ENCODE peak calls at places on chromosomes 6 and 20, in ten cellular contexts. One of them, this sample, is unnamed.

GRCh38 chr20:2626853-2627541 is 25.4 kb upstream of the NOP56 start:
- DNase-seq in gastrocnemius medialis: no peak
- DNase-seq in activated naive CD4-positive, alpha-beta T cell: no peak
- DNase-seq in activated naive CD8-positive, alpha-beta T cell treated with anti-CD3 and anti-CD28 coated beads, Interleukin-2, amount 50 U/mL, for 24 hours: no peak
- DNase-seq in KG1: no peak
- DNase-seq in germinal center: no peak
- DNase-seq in NCI-H1930: no peak
- DNase-seq in bronchial epithelial cell: peak
- DNase-seq in activated CD8-positive, alpha-beta memory T cell treated with anti-CD3 and anti-CD28 coated beads for 48 hours: no peak
- DNase-seq in brain microvascular endothelial cell: peak
- DNase-seq in this sample: peak

GRCh38 chr6:113122060-113122459 is 735.1 kb upstream of the MARCKS start:
- DNase-seq in activated naive CD8-positive, alpha-beta T cell treated with anti-CD3 and anti-CD28 coated beads, Interleukin-2, amount 50 U/mL, for 24 hours: no peak
- DNase-seq in brain microvascular endothelial cell: peak
- DNase-seq in bronchial epithelial cell: peak
- DNase-seq in activated naive CD4-positive, alpha-beta T cell: no peak
- DNase-seq in gastrocnemius medialis: no peak
- DNase-seq in NCI-H1930: no peak
- DNase-seq in germinal center: no peak
- DNase-seq in activated CD8-positive, alpha-beta memory T cell treated with anti-CD3 and anti-CD28 coated beads for 48 hours: no peak
- DNase-seq in KG1: no peak
- DNase-seq in this sample: peak

GRCh38 chr6:115618311-115618710 is 442.4 kb downstream of the FRK start:
- DNase-seq in activated CD8-positive, alpha-beta memory T cell treated with anti-CD3 and anti-CD28 coated beads for 48 hours: no peak
- DNase-seq in bronchial epithelial cell: no peak
- DNase-seq in gastrocnemius medialis: no peak
- DNase-seq in germinal center: no peak
- DNase-seq in activated naive CD8-positive, alpha-beta T cell treated with anti-CD3 and anti-CD28 coated beads, Interleukin-2, amount 50 U/mL, for 24 hours: no peak
- DNase-seq in NCI-H1930: no peak
- DNase-seq in KG1: no peak
- DNase-seq in activated naive CD4-positive, alpha-beta T cell: no peak
- DNase-seq in brain microvascular endothelial cell: no peak
- DNase-seq in this sample: peak

GRCh38 chr20:58017237-58017969 is 211.1 kb downstream of the ANKRD60 start:
- DNase-seq in bronchial epithelial cell: peak
- DNase-seq in NCI-H1930: no peak
- DNase-seq in brain microvascular endothelial cell: peak
- DNase-seq in gastrocnemius medialis: no peak
- DNase-seq in activated naive CD8-positive, alpha-beta T cell treated with anti-CD3 and anti-CD28 coated beads, Interleukin-2, amount 50 U/mL, for 24 hours: no peak
- DNase-seq in activated CD8-positive, alpha-beta memory T cell treated with anti-CD3 and anti-CD28 coated beads for 48 hours: no peak
- DNase-seq in activated naive CD4-positive, alpha-beta T cell: no peak
- DNase-seq in KG1: no peak
- DNase-seq in germinal center: no peak
- DNase-seq in this sample: no peak

GRCh38 chr6:95690328-95690727 is 113.0 kb downstream of the MANEA start:
- DNase-seq in bronchial epithelial cell: no peak
- DNase-seq in brain microvascular endothelial cell: no peak
- DNase-seq in activated naive CD8-positive, alpha-beta T cell treated with anti-CD3 and anti-CD28 coated beads, Interleukin-2, amount 50 U/mL, for 24 hours: no peak
- DNase-seq in KG1: no peak
- DNase-seq in NCI-H1930: no peak
- DNase-seq in activated CD8-positive, alpha-beta memory T cell treated with anti-CD3 and anti-CD28 coated beads for 48 hours: no peak
- DNase-seq in activated naive CD4-positive, alpha-beta T cell: no peak
- DNase-seq in gastrocnemius medialis: no peak
- DNase-seq in germinal center: no peak
- DNase-seq in this sample: no peak

GRCh38 chr6:10412948-10413849 is 1.7 kb downstream of the TFAP2A start:
- DNase-seq in KG1: no peak
- DNase-seq in bronchial epithelial cell: peak
- DNase-seq in germinal center: no peak
- DNase-seq in NCI-H1930: no peak
- DNase-seq in brain microvascular endothelial cell: no peak
- DNase-seq in activated CD8-positive, alpha-beta memory T cell treated with anti-CD3 and anti-CD28 coated beads for 48 hours: no peak
- DNase-seq in activated naive CD4-positive, alpha-beta T cell: no peak
- DNase-seq in activated naive CD8-positive, alpha-beta T cell treated with anti-CD3 and anti-CD28 coated beads, Interleukin-2, amount 50 U/mL, for 24 hours: no peak
- DNase-seq in gastrocnemius medialis: no peak
- DNase-seq in this sample: no peak

GRCh38 chr6:89952696-89953095 is 58.4 kb downstream of the GJA10 start:
- DNase-seq in activated CD8-positive, alpha-beta memory T cell treated with anti-CD3 and anti-CD28 coated beads for 48 hours: no peak
- DNase-seq in germinal center: no peak
- DNase-seq in activated naive CD4-positive, alpha-beta T cell: no peak
- DNase-seq in gastrocnemius medialis: no peak
- DNase-seq in NCI-H1930: no peak
- DNase-seq in bronchial epithelial cell: peak
- DNase-seq in KG1: peak
- DNase-seq in activated naive CD8-positive, alpha-beta T cell treated with anti-CD3 and anti-CD28 coated beads, Interleukin-2, amount 50 U/mL, for 24 hours: peak
- DNase-seq in brain microvascular endothelial cell: peak
- DNase-seq in this sample: peak

GRCh38 chr6:133380047-133380446 is 138.9 kb downstream of the EYA4 start:
- DNase-seq in activated naive CD8-positive, alpha-beta T cell treated with anti-CD3 and anti-CD28 coated beads, Interleukin-2, amount 50 U/mL, for 24 hours: no peak
- DNase-seq in activated CD8-positive, alpha-beta memory T cell treated with anti-CD3 and anti-CD28 coated beads for 48 hours: no peak
- DNase-seq in activated naive CD4-positive, alpha-beta T cell: no peak
- DNase-seq in gastrocnemius medialis: no peak
- DNase-seq in brain microvascular endothelial cell: no peak
- DNase-seq in NCI-H1930: no peak
- DNase-seq in bronchial epithelial cell: no peak
- DNase-seq in KG1: no peak
- DNase-seq in germinal center: no peak
- DNase-seq in this sample: no peak

GRCh38 chr6:155765275-155766194 is 309.9 kb upstream of the NOX3 start:
- DNase-seq in activated naive CD8-positive, alpha-beta T cell treated with anti-CD3 and anti-CD28 coated beads, Interleukin-2, amount 50 U/mL, for 24 hours: no peak
- DNase-seq in brain microvascular endothelial cell: peak
- DNase-seq in activated naive CD4-positive, alpha-beta T cell: no peak
- DNase-seq in activated CD8-positive, alpha-beta memory T cell treated with anti-CD3 and anti-CD28 coated beads for 48 hours: no peak
- DNase-seq in bronchial epithelial cell: peak
- DNase-seq in gastrocnemius medialis: no peak
- DNase-seq in germinal center: no peak
- DNase-seq in NCI-H1930: no peak
- DNase-seq in KG1: no peak
- DNase-seq in this sample: peak

GRCh38 chr20:37379967-37380828 is 34.3 kb downstream of the SRC start:
- DNase-seq in NCI-H1930: no peak
- DNase-seq in brain microvascular endothelial cell: no peak
- DNase-seq in KG1: no peak
- DNase-seq in gastrocnemius medialis: no peak
- DNase-seq in activated CD8-positive, alpha-beta memory T cell treated with anti-CD3 and anti-CD28 coated beads for 48 hours: no peak
- DNase-seq in activated naive CD8-positive, alpha-beta T cell treated with anti-CD3 and anti-CD28 coated beads, Interleukin-2, amount 50 U/mL, for 24 hours: no peak
- DNase-seq in germinal center: no peak
- DNase-seq in activated naive CD4-positive, alpha-beta T cell: no peak
- DNase-seq in bronchial epithelial cell: peak
- DNase-seq in this sample: no peak

GRCh38 chr20:42093542-42094440 is 475.6 kb upstream of the CHD6 start:
- DNase-seq in gastrocnemius medialis: no peak
- DNase-seq in activated naive CD8-positive, alpha-beta T cell treated with anti-CD3 and anti-CD28 coated beads, Interleukin-2, amount 50 U/mL, for 24 hours: no peak
- DNase-seq in KG1: no peak
- DNase-seq in bronchial epithelial cell: no peak
- DNase-seq in NCI-H1930: no peak
- DNase-seq in activated naive CD4-positive, alpha-beta T cell: no peak
- DNase-seq in germinal center: no peak
- DNase-seq in activated CD8-positive, alpha-beta memory T cell treated with anti-CD3 and anti-CD28 coated beads for 48 hours: no peak
- DNase-seq in brain microvascular endothelial cell: no peak
- DNase-seq in this sample: no peak

GRCh38 chr6:70479236-70479635 is 65.9 kb downstream of the FAM135A start:
- DNase-seq in KG1: no peak
- DNase-seq in activated CD8-positive, alpha-beta memory T cell treated with anti-CD3 and anti-CD28 coated beads for 48 hours: no peak
- DNase-seq in gastrocnemius medialis: no peak
- DNase-seq in NCI-H1930: no peak
- DNase-seq in brain microvascular endothelial cell: peak
- DNase-seq in activated naive CD8-positive, alpha-beta T cell treated with anti-CD3 and anti-CD28 coated beads, Interleukin-2, amount 50 U/mL, for 24 hours: no peak
- DNase-seq in germinal center: no peak
- DNase-seq in bronchial epithelial cell: no peak
- DNase-seq in activated naive CD4-positive, alpha-beta T cell: no peak
- DNase-seq in this sample: peak

GRCh38 chr6:16421462-16421960 is 183.1 kb downstream of the GMPR start:
- DNase-seq in activated naive CD4-positive, alpha-beta T cell: no peak
- DNase-seq in NCI-H1930: no peak
- DNase-seq in germinal center: no peak
- DNase-seq in bronchial epithelial cell: no peak
- DNase-seq in activated naive CD8-positive, alpha-beta T cell treated with anti-CD3 and anti-CD28 coated beads, Interleukin-2, amount 50 U/mL, for 24 hours: no peak
- DNase-seq in activated CD8-positive, alpha-beta memory T cell treated with anti-CD3 and anti-CD28 coated beads for 48 hours: no peak
- DNase-seq in gastrocnemius medialis: no peak
- DNase-seq in KG1: no peak
- DNase-seq in brain microvascular endothelial cell: no peak
- DNase-seq in this sample: no peak

GRCh38 chr6:142612956-142613355 is 311.1 kb downstream of the ADGRG6 start:
- DNase-seq in bronchial epithelial cell: peak
- DNase-seq in KG1: no peak
- DNase-seq in activated CD8-positive, alpha-beta memory T cell treated with anti-CD3 and anti-CD28 coated beads for 48 hours: no peak
- DNase-seq in brain microvascular endothelial cell: no peak
- DNase-seq in germinal center: no peak
- DNase-seq in activated naive CD4-positive, alpha-beta T cell: no peak
- DNase-seq in activated naive CD8-positive, alpha-beta T cell treated with anti-CD3 and anti-CD28 coated beads, Interleukin-2, amount 50 U/mL, for 24 hours: no peak
- DNase-seq in NCI-H1930: no peak
- DNase-seq in gastrocnemius medialis: no peak
- DNase-seq in this sample: no peak

GRCh38 chr6:10837009-10837691 is 1.2 kb downstream of the MAK start:
- DNase-seq in bronchial epithelial cell: peak
- DNase-seq in germinal center: peak
- DNase-seq in activated naive CD8-positive, alpha-beta T cell treated with anti-CD3 and anti-CD28 coated beads, Interleukin-2, amount 50 U/mL, for 24 hours: peak
- DNase-seq in activated CD8-positive, alpha-beta memory T cell treated with anti-CD3 and anti-CD28 coated beads for 48 hours: no peak
- DNase-seq in activated naive CD4-positive, alpha-beta T cell: no peak
- DNase-seq in KG1: no peak
- DNase-seq in NCI-H1930: no peak
- DNase-seq in gastrocnemius medialis: peak
- DNase-seq in brain microvascular endothelial cell: peak
- DNase-seq in this sample: peak

GRCh38 chr20:45588800-45589199 is 9.7 kb upstream of the WFDC8 start:
- DNase-seq in germinal center: no peak
- DNase-seq in KG1: no peak
- DNase-seq in activated naive CD4-positive, alpha-beta T cell: no peak
- DNase-seq in activated CD8-positive, alpha-beta memory T cell treated with anti-CD3 and anti-CD28 coated beads for 48 hours: no peak
- DNase-seq in activated naive CD8-positive, alpha-beta T cell treated with anti-CD3 and anti-CD28 coated beads, Interleukin-2, amount 50 U/mL, for 24 hours: no peak
- DNase-seq in gastrocnemius medialis: no peak
- DNase-seq in brain microvascular endothelial cell: no peak
- DNase-seq in bronchial epithelial cell: peak
- DNase-seq in NCI-H1930: no peak
- DNase-seq in this sample: no peak

GRCh38 chr20:53623454-53624206 is 30.0 kb upstream of the ZNF217 start:
- DNase-seq in activated naive CD4-positive, alpha-beta T cell: no peak
- DNase-seq in NCI-H1930: peak
- DNase-seq in activated naive CD8-positive, alpha-beta T cell treated with anti-CD3 and anti-CD28 coated beads, Interleukin-2, amount 50 U/mL, for 24 hours: peak
- DNase-seq in brain microvascular endothelial cell: peak
- DNase-seq in KG1: peak
- DNase-seq in bronchial epithelial cell: peak
- DNase-seq in activated CD8-positive, alpha-beta memory T cell treated with anti-CD3 and anti-CD28 coated beads for 48 hours: no peak
- DNase-seq in gastrocnemius medialis: peak
- DNase-seq in germinal center: no peak
- DNase-seq in this sample: peak

GRCh38 chr6:13012271-13012670 is 295.7 kb downstream of the PHACTR1 start:
- DNase-seq in activated naive CD8-positive, alpha-beta T cell treated with anti-CD3 and anti-CD28 coated beads, Interleukin-2, amount 50 U/mL, for 24 hours: no peak
- DNase-seq in NCI-H1930: no peak
- DNase-seq in activated CD8-positive, alpha-beta memory T cell treated with anti-CD3 and anti-CD28 coated beads for 48 hours: no peak
- DNase-seq in bronchial epithelial cell: peak
- DNase-seq in gastrocnemius medialis: no peak
- DNase-seq in brain microvascular endothelial cell: no peak
- DNase-seq in activated naive CD4-positive, alpha-beta T cell: no peak
- DNase-seq in KG1: no peak
- DNase-seq in germinal center: no peak
- DNase-seq in this sample: no peak

GRCh38 chr6:70834520-70834919 is 122.3 kb downstream of the B3GAT2 start:
- DNase-seq in brain microvascular endothelial cell: peak
- DNase-seq in KG1: no peak
- DNase-seq in germinal center: no peak
- DNase-seq in activated naive CD8-positive, alpha-beta T cell treated with anti-CD3 and anti-CD28 coated beads, Interleukin-2, amount 50 U/mL, for 24 hours: no peak
- DNase-seq in activated naive CD4-positive, alpha-beta T cell: no peak
- DNase-seq in NCI-H1930: no peak
- DNase-seq in bronchial epithelial cell: peak
- DNase-seq in activated CD8-positive, alpha-beta memory T cell treated with anti-CD3 and anti-CD28 coated beads for 48 hours: no peak
- DNase-seq in gastrocnemius medialis: no peak
- DNase-seq in this sample: peak

GRCh38 chr20:2752631-2753455 is 47.6 kb downstream of the CPXM1 start:
- DNase-seq in germinal center: peak
- DNase-seq in brain microvascular endothelial cell: no peak
- DNase-seq in activated CD8-positive, alpha-beta memory T cell treated with anti-CD3 and anti-CD28 coated beads for 48 hours: no peak
- DNase-seq in gastrocnemius medialis: no peak
- DNase-seq in bronchial epithelial cell: no peak
- DNase-seq in activated naive CD4-positive, alpha-beta T cell: no peak
- DNase-seq in KG1: no peak
- DNase-seq in NCI-H1930: no peak
- DNase-seq in activated naive CD8-positive, alpha-beta T cell treated with anti-CD3 and anti-CD28 coated beads, Interleukin-2, amount 50 U/mL, for 24 hours: peak
- DNase-seq in this sample: peak

GRCh38 chr6:18684343-18684742 is 297.2 kb downstream of the RNF144B start:
- DNase-seq in NCI-H1930: no peak
- DNase-seq in activated naive CD4-positive, alpha-beta T cell: no peak
- DNase-seq in bronchial epithelial cell: no peak
- DNase-seq in germinal center: no peak
- DNase-seq in KG1: no peak
- DNase-seq in brain microvascular endothelial cell: no peak
- DNase-seq in activated CD8-positive, alpha-beta memory T cell treated with anti-CD3 and anti-CD28 coated beads for 48 hours: no peak
- DNase-seq in activated naive CD8-positive, alpha-beta T cell treated with anti-CD3 and anti-CD28 coated beads, Interleukin-2, amount 50 U/mL, for 24 hours: no peak
- DNase-seq in gastrocnemius medialis: no peak
- DNase-seq in this sample: no peak

GRCh38 chr20:63680857-63681608 is 15.4 kb upstream of the TNFRSF6B start:
- DNase-seq in activated naive CD4-positive, alpha-beta T cell: no peak
- DNase-seq in activated CD8-positive, alpha-beta memory T cell treated with anti-CD3 and anti-CD28 coated beads for 48 hours: no peak
- DNase-seq in gastrocnemius medialis: no peak
- DNase-seq in NCI-H1930: no peak
- DNase-seq in bronchial epithelial cell: no peak
- DNase-seq in activated naive CD8-positive, alpha-beta T cell treated with anti-CD3 and anti-CD28 coated beads, Interleukin-2, amount 50 U/mL, for 24 hours: no peak
- DNase-seq in KG1: no peak
- DNase-seq in brain microvascular endothelial cell: no peak
- DNase-seq in germinal center: no peak
- DNase-seq in this sample: no peak

GRCh38 chr6:158387036-158387435 is 74.8 kb downstream of the TULP4 start:
- DNase-seq in activated naive CD4-positive, alpha-beta T cell: no peak
- DNase-seq in brain microvascular endothelial cell: no peak
- DNase-seq in activated CD8-positive, alpha-beta memory T cell treated with anti-CD3 and anti-CD28 coated beads for 48 hours: no peak
- DNase-seq in KG1: no peak
- DNase-seq in gastrocnemius medialis: no peak
- DNase-seq in germinal center: peak
- DNase-seq in NCI-H1930: no peak
- DNase-seq in bronchial epithelial cell: no peak
- DNase-seq in activated naive CD8-positive, alpha-beta T cell treated with anti-CD3 and anti-CD28 coated beads, Interleukin-2, amount 50 U/mL, for 24 hours: no peak
- DNase-seq in this sample: peak

GRCh38 chr20:61499859-61500258 is 247.8 kb downstream of the CDH4 start:
- DNase-seq in germinal center: no peak
- DNase-seq in gastrocnemius medialis: no peak
- DNase-seq in brain microvascular endothelial cell: no peak
- DNase-seq in activated CD8-positive, alpha-beta memory T cell treated with anti-CD3 and anti-CD28 coated beads for 48 hours: no peak
- DNase-seq in activated naive CD8-positive, alpha-beta T cell treated with anti-CD3 and anti-CD28 coated beads, Interleukin-2, amount 50 U/mL, for 24 hours: no peak
- DNase-seq in activated naive CD4-positive, alpha-beta T cell: no peak
- DNase-seq in bronchial epithelial cell: no peak
- DNase-seq in KG1: no peak
- DNase-seq in NCI-H1930: no peak
- DNase-seq in this sample: no peak

GRCh38 chr6:169848946-169849345 is 97.5 kb downstream of the ERMARD start:
- DNase-seq in activated CD8-positive, alpha-beta memory T cell treated with anti-CD3 and anti-CD28 coated beads for 48 hours: no peak
- DNase-seq in KG1: no peak
- DNase-seq in bronchial epithelial cell: no peak
- DNase-seq in germinal center: no peak
- DNase-seq in NCI-H1930: no peak
- DNase-seq in brain microvascular endothelial cell: no peak
- DNase-seq in activated naive CD8-positive, alpha-beta T cell treated with anti-CD3 and anti-CD28 coated beads, Interleukin-2, amount 50 U/mL, for 24 hours: no peak
- DNase-seq in gastrocnemius medialis: no peak
- DNase-seq in activated naive CD4-positive, alpha-beta T cell: no peak
- DNase-seq in this sample: no peak

GRCh38 chr6:13848553-13849150 is 34.3 kb upstream of the MCUR1 start:
- DNase-seq in germinal center: no peak
- DNase-seq in NCI-H1930: no peak
- DNase-seq in activated naive CD4-positive, alpha-beta T cell: no peak
- DNase-seq in activated CD8-positive, alpha-beta memory T cell treated with anti-CD3 and anti-CD28 coated beads for 48 hours: no peak
- DNase-seq in brain microvascular endothelial cell: no peak
- DNase-seq in gastrocnemius medialis: no peak
- DNase-seq in KG1: no peak
- DNase-seq in activated naive CD8-positive, alpha-beta T cell treated with anti-CD3 and anti-CD28 coated beads, Interleukin-2, amount 50 U/mL, for 24 hours: no peak
- DNase-seq in bronchial epithelial cell: no peak
- DNase-seq in this sample: peak

GRCh38 chr6:89793586-89793985 is 26.0 kb downstream of the MDN1 start:
- DNase-seq in activated CD8-positive, alpha-beta memory T cell treated with anti-CD3 and anti-CD28 coated beads for 48 hours: no peak
- DNase-seq in KG1: no peak
- DNase-seq in activated naive CD8-positive, alpha-beta T cell treated with anti-CD3 and anti-CD28 coated beads, Interleukin-2, amount 50 U/mL, for 24 hours: no peak
- DNase-seq in brain microvascular endothelial cell: no peak
- DNase-seq in activated naive CD4-positive, alpha-beta T cell: no peak
- DNase-seq in bronchial epithelial cell: no peak
- DNase-seq in germinal center: no peak
- DNase-seq in NCI-H1930: no peak
- DNase-seq in gastrocnemius medialis: peak
- DNase-seq in this sample: no peak

GRCh38 chr6:126535585-126535984 is 195.7 kb downstream of the CENPW start:
- DNase-seq in KG1: no peak
- DNase-seq in activated naive CD4-positive, alpha-beta T cell: no peak
- DNase-seq in activated naive CD8-positive, alpha-beta T cell treated with anti-CD3 and anti-CD28 coated beads, Interleukin-2, amount 50 U/mL, for 24 hours: no peak
- DNase-seq in gastrocnemius medialis: no peak
- DNase-seq in brain microvascular endothelial cell: peak
- DNase-seq in NCI-H1930: no peak
- DNase-seq in germinal center: no peak
- DNase-seq in activated CD8-positive, alpha-beta memory T cell treated with anti-CD3 and anti-CD28 coated beads for 48 hours: no peak
- DNase-seq in bronchial epithelial cell: no peak
- DNase-seq in this sample: peak

This sample was measured in fibroblast of lung.